ENCODE peak calls at places on chromosomes 13 and 19, in nine cellular contexts. O, N, D, G, B, T, K, E and M are unnamed samples.

GRCh38 chr19:54013866-54014265 is 22.4 kb downstream of the CACNG6 start:
- DNase-seq in T (no peak), B (no peak), N (no peak), D (no peak), O (no peak), G (no peak), E (no peak), K (no peak), M (no peak)

GRCh38 chr13:68588623-68589022 is 1358.5 kb upstream of the PCDH9 start:
- DNase-seq in T (no peak), K (no peak), N (no peak), E (no peak), D (no peak), G (no peak), B (no peak), O (no peak), M (no peak)

GRCh38 chr13:104949840-104950805 is 1585.3 kb downstream of the EFNB2 start:
- DNase-seq in N (no peak), E (no peak), O (no peak), T (no peak), K (no peak), D (no peak), G (no peak), B (peak), M (no peak)

GRCh38 chr13:101092985-101093384 is 323.3 kb downstream of the NALCN start:
- DNase-seq in E (no peak), K (no peak), D (no peak), B (no peak), T (no peak), N (no peak), O (no peak), G (no peak), M (no peak)

GRCh38 chr13:73984949-73985691 is 149.1 kb downstream of the KLF12 start:
- DNase-seq in N (no peak), G (no peak), K (peak), O (no peak), B (no peak), D (no peak), E (no peak), T (no peak), M (no peak)

GRCh38 chr13:27783111-27783510 is 9.2 kb upstream of the GSX1 start:
- DNase-seq in B (no peak), T (no peak), K (no peak), D (no peak), N (no peak), E (no peak), G (no peak), O (no peak), M (no peak)

GRCh38 chr19:1853295-1854031 is 5.2 kb upstream of the REXO1 start:
- DNase-seq in O (peak), T (peak), B (no peak), G (no peak), N (peak), D (no peak), E (peak), K (peak), M (peak)

GRCh38 chr13:31209172-31209818 is 9.5 kb downstream of the B3GLCT start:
- DNase-seq in T (peak), N (no peak), B (peak), G (no peak), E (peak), O (no peak), D (no peak), K (no peak), M (no peak)

GRCh38 chr13:53144826-53145225 is 116.2 kb downstream of the OLFM4 start:
- DNase-seq in E (no peak), N (no peak), B (no peak), G (no peak), D (no peak), T (no peak), O (no peak), K (no peak), M (no peak)

GRCh38 chr13:23657056-23657455 is 86.8 kb downstream of the TNFRSF19 start:
- DNase-seq in B (no peak), D (no peak), E (no peak), T (no peak), G (no peak), N (no peak), K (no peak), O (no peak), M (no peak)

GRCh38 chr19:53907193-53907581 is 1.9 kb upstream of the CACNG7 start:
- DNase-seq in N (no peak), G (no peak), K (no peak), O (no peak), D (no peak), T (no peak), E (no peak), B (no peak), M (no peak)

GRCh38 chr13:106213028-106213427 is 322.4 kb downstream of the EFNB2 start:
- DNase-seq in K (no peak), B (no peak), T (no peak), N (no peak), D (no peak), O (no peak), E (no peak), G (no peak), M (no peak)

GRCh38 chr19:24029941-24030636 is 56.9 kb upstream of the ZNF254 start:
- DNase-seq in E (no peak), B (no peak), K (no peak), T (no peak), D (no peak), G (no peak), N (no peak), O (no peak), M (no peak)

GRCh38 chr19:48768989-48769713 is 13.8 kb downstream of the FGF21 start:
- DNase-seq in G (no peak), T (no peak), B (no peak), K (no peak), D (no peak), O (no peak), N (no peak), E (no peak), M (no peak)

GRCh38 chr13:71499235-71499634 is 367.8 kb downstream of the DACH1 start:
- DNase-seq in O (no peak), D (no peak), B (no peak), G (no peak), E (no peak), K (no peak), T (no peak), N (no peak), M (no peak)

GRCh38 chr19:30227661-30228112 is 144.5 kb upstream of the ZNF536 start:
- DNase-seq in B (no peak), T (peak), O (peak), E (peak), D (no peak), K (no peak), G (peak), N (peak), M (no peak)